ENCODE peak calls at places on chromosomes 11 and 22, in four cellular contexts. One of them, this sample, is unnamed.

GRCh38 chr22:46673205-46673604 is 53.0 kb downstream of the GRAMD4 start:
- DNase-seq in K562: no peak
- DNase-seq in HepG2: no peak
- DNase-seq in HCT116: no peak
- DNase-seq in this sample: no peak

GRCh38 chr22:30513462-30513861 is 8.0 kb upstream of the SEC14L4 start:
- DNase-seq in HCT116: no peak
- DNase-seq in HepG2: no peak
- DNase-seq in K562: no peak
- DNase-seq in this sample: no peak

GRCh38 chr11:118643142-118643994 is 36.0 kb downstream of the PHLDB1 start:
- DNase-seq in K562: no peak
- DNase-seq in HepG2: no peak
- DNase-seq in HCT116: no peak
- DNase-seq in this sample: no peak

GRCh38 chr11:63985812-63986155 is 454 bp upstream of the OTUB1 start:
- DNase-seq in K562: peak
- DNase-seq in HCT116: no peak
- DNase-seq in HepG2: no peak
- DNase-seq in this sample: no peak

GRCh38 chr11:33620423-33621120 is 80.1 kb downstream of the C11orf91 start:
- DNase-seq in HepG2: no peak
- DNase-seq in K562: no peak
- DNase-seq in HCT116: no peak
- DNase-seq in this sample: no peak

GRCh38 chr11:57801185-57801490 is 39.5 kb downstream of the CTNND1 start:
- DNase-seq in HCT116: no peak
- DNase-seq in K562: no peak
- DNase-seq in HepG2: no peak
- DNase-seq in this sample: no peak

GRCh38 chr11:35262735-35263134 is 123.8 kb downstream of the CD44 start:
- DNase-seq in K562: no peak
- DNase-seq in HepG2: no peak
- DNase-seq in HCT116: no peak
- DNase-seq in this sample: no peak

GRCh38 chr22:35552186-35552842 is 11.7 kb downstream of the RASD2 start:
- DNase-seq in HepG2: peak
- DNase-seq in HCT116: peak
- DNase-seq in K562: peak
- DNase-seq in this sample: peak

GRCh38 chr11:76553554-76554476 is 109.0 kb downstream of the EMSY start:
- DNase-seq in HCT116: no peak
- DNase-seq in HepG2: no peak
- DNase-seq in K562: no peak
- DNase-seq in this sample: no peak

GRCh38 chr11:101127699-101128570 is 1.7 kb downstream of the PGR start:
- DNase-seq in K562: peak
- DNase-seq in HCT116: no peak
- DNase-seq in HepG2: no peak
- DNase-seq in this sample: peak

GRCh38 chr22:44648821-44649566 is 53.0 kb upstream of the PRR5 start:
- DNase-seq in HepG2: no peak
- DNase-seq in HCT116: no peak
- DNase-seq in K562: no peak
- DNase-seq in this sample: no peak

GRCh38 chr11:134607963-134608750 is 196.1 kb upstream of the B3GAT1 start:
- DNase-seq in HepG2: no peak
- DNase-seq in K562: no peak
- DNase-seq in HCT116: no peak
- DNase-seq in this sample: peak

GRCh38 chr22:20968281-20968977 is 1.4 kb downstream of the AIFM3 start:
- DNase-seq in K562: no peak
- DNase-seq in HepG2: no peak
- DNase-seq in HCT116: no peak
- DNase-seq in this sample: peak

GRCh38 chr11:73414977-73415492 is 38.8 kb downstream of the RELT start:
- DNase-seq in HCT116: no peak
- DNase-seq in K562: no peak
- DNase-seq in HepG2: no peak
- DNase-seq in this sample: no peak

GRCh38 chr11:65920035-65920802 is 993 bp downstream of the DRAP1 start:
- DNase-seq in HepG2: no peak
- DNase-seq in HCT116: no peak
- DNase-seq in K562: no peak
- DNase-seq in this sample: no peak

GRCh38 chr22:17787159-17788022 is 13.1 kb upstream of the BID start:
- DNase-seq in HCT116: no peak
- DNase-seq in HepG2: no peak
- DNase-seq in K562: no peak
- DNase-seq in this sample: no peak

GRCh38 chr22:20186871-20187546 is 36.2 kb upstream of the CCDC188 start:
- DNase-seq in K562: no peak
- DNase-seq in HepG2: no peak
- DNase-seq in HCT116: no peak
- DNase-seq in this sample: no peak

GRCh38 chr11:115488945-115489344 is 15.3 kb downstream of the CADM1 start:
- DNase-seq in K562: no peak
- DNase-seq in HCT116: no peak
- DNase-seq in HepG2: peak
- DNase-seq in this sample: no peak

GRCh38 chr22:46063861-46064235 is 86.5 kb upstream of the PPARA start:
- DNase-seq in HepG2: no peak
- DNase-seq in K562: no peak
- DNase-seq in HCT116: no peak
- DNase-seq in this sample: no peak

GRCh38 chr11:9691865-9692264 is 28.0 kb downstream of the SWAP70 start:
- DNase-seq in K562: no peak
- DNase-seq in HepG2: no peak
- DNase-seq in HCT116: peak
- DNase-seq in this sample: no peak

GRCh38 chr11:7571640-7572000 is 57.8 kb downstream of the PPFIBP2 start:
- DNase-seq in HepG2: peak
- DNase-seq in HCT116: peak
- DNase-seq in K562: peak
- DNase-seq in this sample: peak

GRCh38 chr11:103016031-103016430 is 60.5 kb upstream of the MMP13 start:
- DNase-seq in K562: no peak
- DNase-seq in HCT116: no peak
- DNase-seq in HepG2: no peak
- DNase-seq in this sample: no peak

GRCh38 chr11:12840871-12841516 is 166.8 kb downstream of the TEAD1 start:
- DNase-seq in HCT116: no peak
- DNase-seq in K562: no peak
- DNase-seq in HepG2: no peak
- DNase-seq in this sample: no peak

GRCh38 chr11:70247710-70248072 is 22.8 kb upstream of the PPFIA1 start:
- DNase-seq in K562: no peak
- DNase-seq in HCT116: no peak
- DNase-seq in HepG2: no peak
- DNase-seq in this sample: no peak

GRCh38 chr11:28400236-28401100 is 292.3 kb downstream of the METTL15 start:
- DNase-seq in HCT116: no peak
- DNase-seq in K562: no peak
- DNase-seq in HepG2: peak
- DNase-seq in this sample: no peak

GRCh38 chr11:77039491-77040400 is 5.5 kb downstream of the B3GNT6 start:
- DNase-seq in K562: no peak
- DNase-seq in HepG2: no peak
- DNase-seq in HCT116: no peak
- DNase-seq in this sample: no peak

GRCh38 chr11:11022126-11022730 is 164.4 kb upstream of the ZBED5 start:
- DNase-seq in HepG2: no peak
- DNase-seq in K562: peak
- DNase-seq in HCT116: peak
- DNase-seq in this sample: no peak

GRCh38 chr11:80227915-80228314 is 787.1 kb upstream of the TENM4 start:
- DNase-seq in HepG2: no peak
- DNase-seq in K562: no peak
- DNase-seq in HCT116: no peak
- DNase-seq in this sample: no peak
- TF ChIP-seq POLR2AphosphoS5 in HepG2: no peak
- TF ChIP-seq POLR2AphosphoS5 in K562: no peak
- TF ChIP-seq POLR2AphosphoS5 in HCT116: no peak
- TF ChIP-seq POLR2AphosphoS5 in this sample: no peak

GRCh38 chr11:112794321-112794720 is 166.9 kb upstream of the NCAM1 start:
- DNase-seq in K562: no peak
- DNase-seq in HepG2: no peak
- DNase-seq in HCT116: no peak
- DNase-seq in this sample: no peak
- TF ChIP-seq FOSL1 in K562: no peak
- TF ChIP-seq FOSL1 in HepG2: no peak
- TF ChIP-seq FOSL1 in HCT116: no peak
- TF ChIP-seq FOSL1 in this sample: no peak

DNA sequence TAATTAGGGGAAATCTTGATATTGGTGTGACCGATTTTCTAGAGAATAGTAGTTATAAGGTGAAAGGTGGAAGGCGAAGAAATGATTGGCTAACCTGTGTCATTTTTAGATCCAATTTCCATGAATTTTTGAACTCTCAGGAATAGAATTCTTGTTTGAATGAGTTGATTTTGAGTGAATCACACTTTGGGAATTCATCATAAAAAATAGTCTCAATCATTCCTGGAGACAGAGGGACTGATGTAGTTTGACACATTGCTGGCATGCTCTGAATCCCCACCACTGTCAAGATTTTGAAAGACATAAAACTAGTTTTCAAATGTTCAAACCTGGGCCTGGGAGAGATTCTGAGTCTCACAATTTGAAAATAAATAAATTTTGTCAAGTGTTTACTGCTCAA is 861.4 kb upstream of the RAG2 start:
- DNase-seq in HepG2: no peak
- DNase-seq in HCT116: no peak
- DNase-seq in K562: no peak
- DNase-seq in this sample: no peak
- TF ChIP-seq POLR2AphosphoS5 in HepG2: no peak
- TF ChIP-seq POLR2AphosphoS5 in HCT116: no peak
- TF ChIP-seq POLR2AphosphoS5 in K562: no peak
- TF ChIP-seq POLR2AphosphoS5 in this sample: no peak

GRCh38 chr11:416757-417621 is 2.2 kb upstream of the SIGIRR start:
- DNase-seq in K562: no peak
- DNase-seq in HCT116: no peak
- DNase-seq in HepG2: no peak
- DNase-seq in this sample: peak
- TF ChIP-seq FOSL1 in K562: no peak
- TF ChIP-seq FOSL1 in HCT116: no peak
- TF ChIP-seq FOSL1 in HepG2: no peak
- TF ChIP-seq FOSL1 in this sample: no peak

DNA sequence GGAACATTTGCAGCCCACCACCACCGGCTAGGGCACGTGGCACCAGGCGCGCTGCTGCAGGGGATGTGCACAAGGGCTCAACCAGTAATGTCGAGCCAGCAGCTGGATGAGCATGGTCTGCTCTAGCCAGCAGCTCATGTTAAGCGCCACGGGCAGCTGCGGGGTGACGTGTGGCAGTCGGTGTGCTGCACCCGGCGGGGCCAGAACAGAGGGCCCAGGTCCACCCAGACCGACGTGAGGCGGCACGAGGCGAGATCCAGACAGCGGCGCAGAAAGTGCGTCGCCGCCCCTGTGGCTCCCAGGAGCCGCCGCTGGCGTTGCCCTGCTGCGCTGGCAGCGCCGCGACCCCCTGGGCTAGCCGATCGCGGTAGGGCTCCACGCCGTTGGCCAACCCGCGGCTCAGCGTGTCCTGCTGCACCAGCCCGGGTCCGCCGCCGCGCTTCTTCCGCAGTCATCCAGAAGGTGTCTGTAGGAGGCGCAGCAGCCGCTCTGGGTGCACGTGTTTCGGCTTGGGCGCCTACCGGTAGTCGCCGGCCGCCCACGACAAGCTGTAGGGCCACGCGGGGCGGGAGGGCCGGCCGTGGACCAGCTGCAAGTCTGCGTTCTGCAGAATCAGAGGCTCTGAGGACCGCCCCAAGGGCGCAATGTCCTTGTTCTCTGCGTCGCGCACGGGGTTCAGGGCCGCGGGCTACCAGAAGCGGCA is 4.6 kb upstream of the GALR3 start:
- DNase-seq in K562: no peak
- DNase-seq in HCT116: no peak
- DNase-seq in HepG2: no peak
- DNase-seq in this sample: peak
- TF ChIP-seq POLR2AphosphoS5 in K562: no peak
- TF ChIP-seq POLR2AphosphoS5 in HCT116: no peak
- TF ChIP-seq POLR2AphosphoS5 in HepG2: no peak
- TF ChIP-seq POLR2AphosphoS5 in this sample: no peak

GRCh38 chr11:44324787-44325525 is 15.0 kb upstream of the ALX4 start:
- DNase-seq in HCT116: no peak
- DNase-seq in K562: no peak
- DNase-seq in HepG2: no peak
- DNase-seq in this sample: no peak
- TF ChIP-seq FOSL1 in HCT116: no peak
- TF ChIP-seq FOSL1 in K562: no peak
- TF ChIP-seq FOSL1 in HepG2: no peak
- TF ChIP-seq FOSL1 in this sample: no peak

GRCh38 chr22:40595497-40596234 is 40.9 kb downstream of the MRTFA start:
- DNase-seq in HepG2: no peak
- DNase-seq in HCT116: no peak
- DNase-seq in K562: no peak
- DNase-seq in this sample: no peak

GRCh38 chr22:40593460-40594273 is 42.9 kb downstream of the MRTFA start:
- DNase-seq in HepG2: peak
- DNase-seq in K562: no peak
- DNase-seq in HCT116: no peak
- DNase-seq in this sample: no peak

GRCh38 chr22:40594346-40594745 is 42.2 kb downstream of the MRTFA start:
- DNase-seq in K562: no peak
- DNase-seq in HCT116: no peak
- DNase-seq in HepG2: no peak
- DNase-seq in this sample: no peak

GRCh38 chr22:40592352-40593113 is 44.0 kb downstream of the MRTFA start:
- DNase-seq in HepG2: no peak
- DNase-seq in K562: no peak
- DNase-seq in HCT116: no peak
- DNase-seq in this sample: no peak

GRCh38 chr22:40594924-40595323 is 41.6 kb downstream of the MRTFA start:
- DNase-seq in HepG2: peak
- DNase-seq in K562: no peak
- DNase-seq in HCT116: no peak
- DNase-seq in this sample: no peak
- TF ChIP-seq POLR2AphosphoS5 in HepG2: no peak
- TF ChIP-seq POLR2AphosphoS5 in K562: no peak
- TF ChIP-seq POLR2AphosphoS5 in HCT116: no peak
- TF ChIP-seq POLR2AphosphoS5 in this sample: no peak

DNA sequence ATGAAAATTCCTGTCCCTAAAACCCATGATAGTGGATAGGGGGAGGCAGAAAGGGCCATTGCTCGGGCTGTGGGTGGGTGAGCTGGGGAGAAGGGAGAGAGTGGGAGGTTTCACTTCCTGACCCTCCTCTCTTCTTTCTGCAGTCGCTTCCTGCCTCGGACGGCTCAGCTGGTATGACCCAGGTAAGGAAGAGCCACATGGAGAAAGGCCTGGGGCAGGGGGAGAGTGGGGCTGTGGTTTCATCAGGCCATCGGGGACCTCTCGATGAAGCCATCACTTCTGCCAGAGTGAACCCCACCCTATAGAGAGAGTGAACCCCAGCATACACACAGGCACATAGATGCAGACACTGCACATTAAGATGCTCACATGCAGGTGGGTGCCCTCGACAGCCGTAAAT is 12.6 kb downstream of the CD5 start:
- DNase-seq in K562: no peak
- DNase-seq in HCT116: no peak
- DNase-seq in HepG2: no peak
- DNase-seq in this sample: no peak
- TF ChIP-seq FOSL1 in K562: no peak
- TF ChIP-seq FOSL1 in HCT116: no peak
- TF ChIP-seq FOSL1 in HepG2: no peak
- TF ChIP-seq FOSL1 in this sample: no peak

GRCh38 chr11:66981976-66982578 is 7.0 kb downstream of the C11orf86 start:
- DNase-seq in HCT116: peak
- DNase-seq in HepG2: peak
- DNase-seq in K562: peak
- DNase-seq in this sample: no peak
- TF ChIP-seq POLR2AphosphoS5 in HCT116: peak
- TF ChIP-seq POLR2AphosphoS5 in HepG2: no peak
- TF ChIP-seq POLR2AphosphoS5 in K562: no peak
- TF ChIP-seq POLR2AphosphoS5 in this sample: no peak

This sample was measured in H1.